ENCODE peak calls at places on chromosomes 5 and 9, in nine cellular contexts. C is ascending aorta, G is sigmoid colon, D is ovary, R is tibial artery, O is stomach, A is prostate gland, V is psoas muscle, W is body of pancreas. Q is an unnamed sample.
A peak's percentile ranks its signal among the peaks of the same experiment; 100 is the strongest.

GRCh38 chr9:137756045-137756744 is 121.4 kb upstream of the CACNA1B start:
- DNase-seq in A (no peak), G (no peak), D (no peak), C (no peak), W (no peak), O (no peak), V (no peak), R (no peak), Q (no peak)

GRCh38 chr5:35345222-35345621 is 114.9 kb upstream of the PRLR start:
- DNase-seq in R (no peak), V (no peak), A (no peak), D (no peak), O (no peak), G (no peak), C (no peak), W (no peak), Q (no peak)

GRCh38 chr5:38008198-38008597 is 168.4 kb upstream of the GDNF start:
- DNase-seq in C (no peak), A (no peak), W (peak; percentile 7), R (no peak), O (no peak), G (no peak), D (no peak), V (no peak), Q (no peak)

GRCh38 chr9:116202219-116202912 is 48.8 kb downstream of the PAPPA start:
- DNase-seq in R (no peak), G (no peak), D (no peak), O (no peak), V (no peak), A (peak; percentile 6), C (no peak), W (no peak), Q (no peak)

GRCh38 chr5:154642499-154643245 is 112.5 kb upstream of the LARP1 start:
- DNase-seq in D (no peak), A (no peak), V (no peak), G (no peak), O (no peak), R (no peak), C (no peak), W (peak; percentile 57), Q (no peak)

GRCh38 chr5:158875272-158875679 is 224.4 kb downstream of the EBF1 start:
- DNase-seq in W (no peak), R (no peak), D (no peak), V (no peak), O (no peak), G (no peak), C (no peak), A (no peak), Q (no peak)

GRCh38 chr5:178483620-178484019 is 106.6 kb downstream of the COL23A1 start:
- DNase-seq in A (no peak), G (no peak), W (peak; percentile 20), O (peak; percentile 38), C (peak; percentile 24), V (no peak), R (peak; percentile 52), D (no peak), Q (no peak)

GRCh38 chr9:95729066-95729465 is 146.4 kb upstream of the ERCC6L2 start:
- DNase-seq in R (no peak), V (no peak), C (no peak), W (no peak), O (no peak), G (no peak), D (no peak), A (no peak), Q (no peak)

GRCh38 chr9:131204285-131204684 is 72.0 kb downstream of the FAM78A start:
- DNase-seq in O (no peak), C (no peak), W (no peak), G (no peak), V (no peak), R (no peak), D (no peak), A (no peak), Q (no peak)

GRCh38 chr5:159338143-159338542 is 7.9 kb upstream of the IL12B start:
- DNase-seq in A (no peak), G (no peak), R (no peak), C (no peak), D (no peak), V (no peak), W (no peak), O (no peak), Q (no peak)

GRCh38 chr9:125750656-125751035 is 3.5 kb downstream of the PBX3 start:
- DNase-seq in G (no peak), C (no peak), W (no peak), V (no peak), A (no peak), D (no peak), O (no peak), R (no peak), Q (no peak)

GRCh38 chr5:51988561-51988960 is 605.3 kb downstream of the ISL1 start:
- DNase-seq in D (no peak), V (no peak), W (no peak), O (no peak), C (no peak), R (no peak), A (no peak), G (no peak), Q (no peak)

GRCh38 chr5:136222575-136223235 is 29.7 kb upstream of the SMIM32 start:
- DNase-seq in G (no peak), C (no peak), D (no peak), O (no peak), R (no peak), W (no peak), A (no peak), V (no peak), Q (no peak)

GRCh38 chr5:120096413-120096812 is 367.7 kb upstream of the PRR16 start:
- DNase-seq in O (no peak), V (no peak), R (no peak), G (no peak), C (no peak), W (no peak), D (no peak), A (no peak), Q (no peak)

DNA sequence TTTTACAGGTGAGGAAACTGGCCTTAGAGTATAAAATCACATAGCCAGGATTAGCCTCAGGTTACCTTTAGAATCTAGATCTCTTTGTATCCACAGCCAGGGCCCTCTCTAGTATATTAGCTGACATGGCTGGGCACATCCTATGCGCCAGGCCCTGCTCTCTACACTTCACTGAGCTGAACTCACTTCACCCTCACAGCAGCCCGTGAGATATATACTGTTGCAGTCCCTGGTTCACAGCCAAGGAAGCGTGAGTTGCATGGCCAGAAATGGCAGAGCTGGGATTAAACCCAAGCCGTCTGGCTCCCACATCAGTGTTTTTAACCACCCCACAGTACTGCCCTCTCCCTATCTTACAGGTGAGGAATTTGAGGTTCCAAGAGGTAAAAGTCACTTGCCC is 58.4 kb downstream of the DAB2IP start:
- DNase-seq in G (peak; percentile 86), C (no peak), D (no peak), V (peak; percentile 77), O (no peak), R (no peak), A (peak; percentile 58), W (no peak), Q (no peak)
- H3K27me3 ChIP-seq in G (no peaks in the 10 kb centered on the region), C (no peaks in the 10 kb centered on the region), D (no peaks in the 10 kb centered on the region), V (no peaks in the 10 kb centered on the region), O (no peaks in the 10 kb centered on the region), R (no peaks in the 10 kb centered on the region), A (no peaks in the 10 kb centered on the region), W (no peaks in the 10 kb centered on the region), Q (no peaks in the 10 kb centered on the region)

GRCh38 chr5:5688194-5688924 is 265.9 kb downstream of the ICE1 start:
- DNase-seq in D (no peak), R (no peak), O (no peak), V (no peak), W (no peak), G (no peak), C (no peak), A (no peak), Q (no peak)

GRCh38 chr5:5685737-5686136 is 263.3 kb downstream of the ICE1 start:
- DNase-seq in G (no peak), R (no peak), C (no peak), W (no peak), V (no peak), O (no peak), A (no peak), D (no peak), Q (no peak)

GRCh38 chr5:5688925-5689310 is 266.4 kb downstream of the ICE1 start:
- DNase-seq in A (no peak), O (no peak), C (no peak), D (no peak), G (no peak), V (no peak), W (no peak), R (no peak), Q (no peak)

GRCh38 chr5:5686356-5686755 is 263.9 kb downstream of the ICE1 start:
- DNase-seq in C (no peak), A (no peak), G (no peak), R (no peak), V (no peak), O (no peak), W (no peak), D (no peak), Q (no peak)

GRCh38 chr5:5687113-5687512 is 264.6 kb downstream of the ICE1 start:
- DNase-seq in D (no peak), V (no peak), O (no peak), R (no peak), A (no peak), W (no peak), G (no peak), C (no peak), Q (no peak)
- H3K27me3 ChIP-seq in D (no peaks in the 10 kb centered on the region), V (no peaks in the 10 kb centered on the region), O (no peaks in the 10 kb centered on the region), R (no peaks in the 10 kb centered on the region), A (no peaks in the 10 kb centered on the region), W (no peaks in the 10 kb centered on the region), G (no peaks in the 10 kb centered on the region), C (no peaks in the 10 kb centered on the region), Q (no peaks in the 10 kb centered on the region)

DNA sequence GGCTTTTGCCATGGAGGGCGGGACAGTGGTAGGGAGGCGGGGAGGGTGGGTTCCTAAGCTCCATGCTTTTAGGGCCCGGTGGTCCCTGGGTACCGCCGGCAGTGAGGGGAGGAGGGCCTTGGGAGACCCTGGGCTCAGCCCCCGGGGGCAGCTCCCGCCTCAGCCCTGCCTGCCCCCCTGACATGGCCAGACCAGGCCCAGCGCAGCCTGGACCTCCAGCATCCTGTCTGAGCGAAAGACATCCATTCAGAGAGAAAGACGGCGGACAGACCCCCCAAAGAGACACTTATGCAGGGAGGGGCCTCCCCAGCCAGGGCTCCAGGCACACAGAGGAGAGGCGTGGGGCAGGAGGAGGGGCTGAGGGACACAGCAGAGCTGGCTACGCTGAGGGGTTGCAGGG is 45.3 kb downstream of the KCNT1 start:
- DNase-seq in D (no peak), C (no peak), A (no peak), G (no peak), R (no peak), W (no peak), V (no peak), O (no peak), Q (no peak)
- H3K27me3 ChIP-seq in D (no peaks in the 10 kb centered on the region), C (no peaks in the 10 kb centered on the region), A (no peaks in the 10 kb centered on the region), G (no peaks in the 10 kb centered on the region), R (peaks cover 63% of the 10 kb centered on the region), W (no peaks in the 10 kb centered on the region), V (no peaks in the 10 kb centered on the region), O (peaks cover 3% of the 10 kb centered on the region), Q (no peaks in the 10 kb centered on the region)

GRCh38 chr9:38308136-38308535 is 84.4 kb upstream of the ALDH1B1 start:
- DNase-seq in O (no peak), W (no peak), D (no peak), A (no peak), R (no peak), V (no peak), G (no peak), C (no peak), Q (no peak)
- H3K27me3 ChIP-seq in O (no peaks in the 10 kb centered on the region), W (no peaks in the 10 kb centered on the region), D (no peaks in the 10 kb centered on the region), A (no peaks in the 10 kb centered on the region), R (no peaks in the 10 kb centered on the region), V (no peaks in the 10 kb centered on the region), G (no peaks in the 10 kb centered on the region), C (no peaks in the 10 kb centered on the region), Q (no peaks in the 10 kb centered on the region)

Q was measured in dorsolateral prefrontal cortex.